ENCODE peak calls at places on chromosomes 12 and 14, in six cellular contexts. A, G, W, Y, P and F are unnamed samples.

GRCh38 chr12:47838286-47838931 is 18.7 kb upstream of the HDAC7 start:
- DNase-seq in A (peak), G (no peak), W (peak), Y (peak), P (no peak), F (peak)

GRCh38 chr12:125305221-125305620 is 240.0 kb downstream of the AACS start:
- DNase-seq in A (no peak), G (no peak), W (no peak), Y (no peak), P (no peak), F (no peak)

GRCh38 chr12:1680804-1681492 is 9.9 kb upstream of the ADIPOR2 start:
- DNase-seq in A (no peak), G (no peak), W (peak), Y (no peak), P (no peak), F (no peak)

GRCh38 chr14:63343878-63344277 is 25.1 kb upstream of the GPHB5 start:
- DNase-seq in A (no peak), G (no peak), W (peak), Y (no peak), P (no peak), F (no peak)

GRCh38 chr14:29518335-29518734 is 409.3 kb downstream of the PRKD1 start:
- DNase-seq in A (no peak), G (no peak), W (no peak), Y (no peak), P (no peak), F (no peak)

GRCh38 chr12:129903956-129904769 is at the start of gene TMEM132D:
- DNase-seq in A (no peak), G (no peak), W (no peak), Y (no peak), P (no peak), F (peak)

GRCh38 chr12:51156366-51156765 is 16.6 kb downstream of the TFCP2 start:
- DNase-seq in A (no peak), G (no peak), W (peak), Y (no peak), P (no peak), F (no peak)

GRCh38 chr12:115886666-115887065 is 390.8 kb downstream of the MED13L start:
- DNase-seq in A (no peak), G (no peak), W (no peak), Y (no peak), P (no peak), F (no peak)

GRCh38 chr12:63206494-63206893 is 55.5 kb upstream of the AVPR1A start:
- DNase-seq in A (no peak), G (no peak), W (no peak), Y (no peak), P (no peak), F (no peak)

GRCh38 chr14:100540141-100540925 is 46.9 kb downstream of the BEGAIN start:
- DNase-seq in A (peak), G (no peak), W (no peak), Y (peak), P (no peak), F (peak)

GRCh38 chr12:122028165-122028591 is 6.5 kb downstream of the BCL7A start:
- DNase-seq in A (no peak), G (no peak), W (peak), Y (no peak), P (no peak), F (no peak)

GRCh38 chr14:74720526-74720925 is 7.6 kb downstream of the FCF1 start:
- DNase-seq in A (no peak), G (no peak), W (no peak), Y (no peak), P (no peak), F (no peak)

GRCh38 chr12:126567016-126567415 is 1501.8 kb downstream of the AACS start:
- DNase-seq in A (no peak), G (no peak), W (no peak), Y (no peak), P (no peak), F (no peak)

GRCh38 chr14:99239661-99240092 is 32.3 kb downstream of the BCL11B start:
- DNase-seq in A (no peak), G (no peak), W (peak), Y (no peak), P (no peak), F (no peak)
- TF ChIP-seq CTCF in A (no peak), G (no peak), W (no peak), Y (no peak), P (no peak), F (no peak)

GRCh38 chr14:36524220-36524837 is 4.3 kb upstream of the NKX2-1 start:
- DNase-seq in A (no peak), G (no peak), W (no peak), Y (no peak), P (no peak), F (no peak)
- TF ChIP-seq CTCF in A (no peak), G (no peak), W (peak), Y (no peak), P (no peak), F (peak)

GRCh38 chr12:113911971-113912760 is 54.0 kb downstream of the RBM19 start:
- DNase-seq in A (no peak), G (no peak), W (no peak), Y (no peak), P (no peak), F (no peak)

GRCh38 chr12:113914176-113914575 is 51.9 kb downstream of the RBM19 start:
- DNase-seq in A (no peak), G (no peak), W (no peak), Y (no peak), P (no peak), F (peak)

GRCh38 chr12:113917393-113917792 is 48.7 kb downstream of the RBM19 start:
- DNase-seq in A (no peak), G (no peak), W (no peak), Y (no peak), P (no peak), F (no peak)

GRCh38 chr12:113912761-113913295 is 53.3 kb downstream of the RBM19 start:
- DNase-seq in A (peak), G (peak), W (peak), Y (peak), P (peak), F (peak)

GRCh38 chr12:113914806-113915205 is 51.3 kb downstream of the RBM19 start:
- DNase-seq in A (no peak), G (no peak), W (no peak), Y (no peak), P (no peak), F (no peak)
- TF ChIP-seq CTCF in A (no peak), G (no peak), W (no peak), Y (no peak), P (no peak), F (no peak)

GRCh38 chr14:91573894-91574837 is 64.1 kb upstream of the PPP4R3A start:
- DNase-seq in A (peak), G (peak), W (peak), Y (peak), P (peak), F (peak)

GRCh38 chr14:91573528-91573893 is 63.4 kb upstream of the PPP4R3A start:
- DNase-seq in A (no peak), G (no peak), W (no peak), Y (no peak), P (no peak), F (no peak)

GRCh38 chr14:91569301-91569700 is 59.2 kb upstream of the PPP4R3A start:
- DNase-seq in A (no peak), G (no peak), W (no peak), Y (no peak), P (no peak), F (no peak)

GRCh38 chr14:91570021-91570420 is 59.9 kb upstream of the PPP4R3A start:
- DNase-seq in A (no peak), G (no peak), W (no peak), Y (no peak), P (no peak), F (no peak)

DNA sequence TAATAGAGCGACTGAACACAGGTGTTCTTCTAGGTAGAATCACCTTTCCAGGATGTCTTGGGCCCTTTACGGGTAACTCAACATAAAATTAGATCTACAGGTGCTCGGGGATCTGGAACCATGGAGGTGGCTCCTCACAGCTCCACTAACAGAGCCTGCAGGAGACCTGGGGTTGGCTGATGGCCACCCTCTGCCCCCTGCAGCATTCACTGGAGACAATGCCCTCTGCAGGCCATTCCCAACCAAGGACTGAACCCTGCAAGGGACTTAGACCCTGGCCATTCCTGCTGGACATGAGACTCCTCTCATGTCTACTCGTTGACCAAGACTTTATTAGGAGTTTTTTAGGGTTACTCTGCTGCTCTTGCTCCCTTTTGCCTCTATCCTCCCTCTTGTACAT is 58.5 kb upstream of the PPP4R3A start:
- DNase-seq in A (peak), G (peak), W (no peak), Y (no peak), P (no peak), F (no peak)
- TF ChIP-seq CTCF in A (peak), G (peak), W (no peak), Y (no peak), P (no peak), F (no peak)

DNA sequence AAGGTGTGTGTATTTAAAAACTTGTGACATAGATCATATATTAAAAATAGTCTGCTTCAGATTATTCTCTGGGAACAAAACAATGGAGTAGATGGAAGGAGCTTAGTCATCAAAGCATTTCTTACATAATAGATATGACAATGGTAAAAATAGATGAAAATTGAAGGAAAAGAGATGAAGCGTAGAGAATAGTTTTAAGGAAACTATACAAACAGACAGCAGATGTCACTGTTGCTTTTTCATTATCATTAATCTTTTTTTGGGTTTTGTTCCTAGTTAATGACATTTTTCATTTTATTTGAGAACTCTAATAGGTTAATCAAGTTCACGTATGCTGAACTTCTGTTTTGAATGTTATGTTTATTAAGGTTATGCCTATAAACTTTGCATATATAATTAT is 149.2 kb upstream of the FBXO33 start:
- DNase-seq in A (no peak), G (no peak), W (no peak), Y (no peak), P (no peak), F (no peak)
- TF ChIP-seq CTCF in A (no peak), G (no peak), W (no peak), Y (no peak), P (no peak), F (no peak)